ENCODE peak calls at places on chromosomes 6 and 20, in four cellular contexts. H is mesenchymal stem cell, S is HCT116, R is gastrocnemius medialis. V is an unnamed sample.

GRCh38 chr20:53176133-53176532 is 204.0 kb downstream of the TSHZ2 start:
- DNase-seq in S (no peak), R (no peak), H (no peak), V (no peak)

GRCh38 chr6:148757944-148758343 is 11.1 kb downstream of the UST start:
- DNase-seq in S (no peak), H (no peak), R (no peak), V (no peak)

GRCh38 chr6:122869437-122870024 is 80.5 kb downstream of the SMPDL3A start:
- DNase-seq in R (peak; percentile 7), S (peak; percentile 43), H (peak; percentile 60), V (peak; percentile 27)

GRCh38 chr6:136226027-136226673 is 24.0 kb downstream of the MTFR2 start:
- DNase-seq in R (peak; percentile 29), H (peak; percentile 70), S (peak; percentile 36), V (no peak)

GRCh38 chr6:125507987-125508655 is 206.4 kb upstream of the HDDC2 start:
- DNase-seq in H (peak; percentile 52), R (no peak), S (no peak), V (no peak)

GRCh38 chr6:38773338-38773737 is 58.2 kb downstream of the DNAH8 start:
- DNase-seq in S (peak; percentile 47), H (no peak), R (no peak), V (peak; percentile 74)

GRCh38 chr6:37878150-37878710 is 58.7 kb downstream of the ZFAND3 start:
- DNase-seq in H (peak; percentile 63), R (no peak), S (no peak), V (no peak)

GRCh38 chr6:3959385-3959784 is 110.2 kb downstream of the FAM50B start:
- DNase-seq in R (no peak), S (no peak), H (no peak), V (no peak)

GRCh38 chr20:37564388-37565133 is 36.9 kb upstream of the BLCAP start:
- DNase-seq in R (no peak), S (no peak), H (peak; percentile 22), V (no peak)

GRCh38 chr20:2752631-2753455 is 47.6 kb downstream of the CPXM1 start:
- DNase-seq in S (peak; percentile 31), H (peak; percentile 52), R (no peak), V (no peak)

GRCh38 chr6:101393291-101394251 is at the start of gene GRIK2:
- DNase-seq in S (no peak), R (no peak), H (peak; percentile 62), V (no peak)

GRCh38 chr20:52619101-52619500 is 353.1 kb upstream of the TSHZ2 start:
- DNase-seq in S (no peak), R (no peak), H (no peak), V (no peak)

GRCh38 chr20:10846831-10847230 is 173.0 kb upstream of the JAG1 start:
- DNase-seq in S (no peak), H (no peak), R (no peak), V (no peak)

DNA sequence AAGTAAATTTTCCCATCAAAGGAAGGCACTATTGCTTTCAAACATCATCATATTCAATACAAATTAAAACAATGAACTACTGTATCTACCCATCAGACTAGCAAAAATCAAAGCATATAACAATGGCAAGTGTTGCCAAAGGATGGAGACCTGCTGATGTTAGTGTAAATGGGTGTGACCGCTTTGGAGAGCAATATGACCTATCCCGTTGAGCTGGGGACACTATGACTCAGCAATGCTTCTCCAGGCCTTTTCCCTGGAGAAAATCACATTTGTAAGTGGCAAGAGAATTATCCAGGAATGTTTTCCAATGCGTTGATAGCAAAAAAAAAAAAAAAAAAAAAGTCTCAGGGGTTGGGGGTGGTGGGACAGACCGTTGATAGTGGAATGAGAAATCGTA is 46.1 kb downstream of the PHACTR3 start:
- DNase-seq in S (no peak), H (no peak), R (no peak), V (no peak)
- H3K27me3 ChIP-seq in S (no peaks in the 10 kb centered on the region), H (no peaks in the 10 kb centered on the region), R (no peaks in the 10 kb centered on the region), V (no peaks in the 10 kb centered on the region)

DNA sequence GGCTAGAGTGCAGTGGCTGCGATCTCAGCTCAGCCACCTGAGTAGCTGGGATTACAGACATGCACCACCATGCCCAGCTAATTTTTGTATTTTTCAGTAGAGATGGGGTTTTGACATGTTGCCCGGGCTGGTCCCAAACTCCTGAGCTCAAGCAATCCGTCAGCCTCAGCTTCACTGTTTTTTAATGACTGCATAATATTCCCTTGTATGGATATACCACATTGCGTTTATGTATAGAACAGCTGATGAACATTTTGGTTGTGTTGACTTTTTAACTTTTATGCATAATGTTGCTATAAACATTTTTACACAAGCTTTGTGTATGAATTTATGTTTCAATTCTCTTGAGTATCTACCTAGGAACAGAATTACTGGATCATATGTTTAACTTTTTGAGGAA is 4.3 kb upstream of the RFX6 start:
- DNase-seq in R (no peak), H (no peak), S (no peak), V (no peak)
- H3K27me3 ChIP-seq in R (peaks cover 44% of the 10 kb centered on the region), H (peaks cover 28% of the 10 kb centered on the region), S (no peaks in the 10 kb centered on the region), V (peaks cover 15% of the 10 kb centered on the region)

GRCh38 chr20:64084209-64085152 is at the start of gene LKAAEAR1:
- DNase-seq in S (no peak), R (no peak), H (no peak), V (no peak)
- H3K27me3 ChIP-seq in S (no peaks in the 10 kb centered on the region), R (peaks cover 39% of the 10 kb centered on the region), H (peaks cover 48% of the 10 kb centered on the region), V (peaks cover 10% of the 10 kb centered on the region)

GRCh38 chr20:32006841-32007786 is 3.1 kb upstream of the CCM2L start:
- DNase-seq in R (no peak), S (no peak), H (no peak), V (no peak)

GRCh38 chr20:32006053-32006452 is 4.2 kb upstream of the CCM2L start:
- DNase-seq in R (no peak), S (no peak), H (no peak), V (no peak)

GRCh38 chr20:32007787-32008616 is 2.2 kb upstream of the CCM2L start:
- DNase-seq in R (no peak), H (no peak), S (no peak), V (peak; percentile 31)

GRCh38 chr20:32004963-32005362 is 5.3 kb upstream of the CCM2L start:
- DNase-seq in S (peak; percentile 13), H (peak; percentile 35), R (no peak), V (no peak)

GRCh38 chr20:32003325-32003724 is 6.9 kb upstream of the CCM2L start:
- DNase-seq in S (no peak), R (no peak), H (no peak), V (no peak)
- H3K27me3 ChIP-seq in S (no peaks in the 10 kb centered on the region), R (no peaks in the 10 kb centered on the region), H (peaks cover 83% of the 10 kb centered on the region), V (no peaks in the 10 kb centered on the region)

GRCh38 chr6:41343641-41344187 is 8.3 kb downstream of the NCR2 start:
- DNase-seq in S (no peak), H (no peak), R (no peak), V (no peak)

GRCh38 chr6:41338654-41339053 is 3.2 kb downstream of the NCR2 start:
- DNase-seq in H (no peak), R (no peak), S (no peak), V (no peak)

GRCh38 chr6:41344865-41345264 is 9.5 kb downstream of the NCR2 start:
- DNase-seq in R (no peak), S (no peak), H (no peak), V (no peak)

GRCh38 chr6:41342241-41342640 is 6.8 kb downstream of the NCR2 start:
- DNase-seq in H (no peak), S (no peak), R (no peak), V (no peak)

DNA sequence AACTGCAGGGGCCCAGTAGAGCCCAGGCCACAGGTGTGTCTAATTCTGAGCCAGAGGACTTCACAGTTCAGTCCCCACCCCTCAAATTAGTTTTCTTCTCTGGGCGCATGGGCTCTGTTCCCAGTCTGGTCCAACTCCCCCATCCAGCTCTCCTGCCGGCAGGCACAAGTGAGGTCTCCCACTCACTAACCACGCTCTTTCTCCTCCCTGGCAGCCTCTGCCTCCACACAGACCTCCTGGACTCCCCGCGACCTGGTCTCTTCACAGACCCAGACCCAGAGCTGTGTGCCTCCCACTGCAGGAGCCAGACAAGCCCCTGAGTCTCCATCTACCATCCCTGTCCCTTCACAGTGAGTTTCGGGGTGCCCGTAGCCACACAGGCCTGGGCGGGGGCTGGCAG is 6.2 kb downstream of the NCR2 start:
- DNase-seq in S (no peak), R (no peak), H (no peak), V (no peak)
- H3K27me3 ChIP-seq in S (peaks cover 8% of the 10 kb centered on the region), R (no peaks in the 10 kb centered on the region), H (peaks cover 44% of the 10 kb centered on the region), V (no peaks in the 10 kb centered on the region)

DNA sequence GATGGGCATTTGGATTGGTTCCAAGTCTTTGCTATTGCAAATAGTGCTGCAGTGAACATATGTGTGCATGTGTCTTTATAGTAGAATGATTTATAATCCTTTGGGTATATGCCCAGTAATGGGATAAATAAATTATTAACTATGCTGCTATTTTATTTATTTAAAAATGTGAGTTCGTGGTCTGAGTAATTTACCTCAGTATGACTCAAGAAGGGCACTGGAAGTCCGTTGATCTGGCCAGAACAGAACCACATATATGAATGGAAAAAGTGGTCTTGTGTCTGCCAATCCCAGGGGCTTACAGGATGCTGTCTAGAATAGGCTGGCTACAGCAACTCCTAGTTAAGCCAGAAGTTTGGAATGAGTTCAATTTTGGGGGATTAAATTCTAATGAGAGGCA is 27.6 kb upstream of the HLA-C start:
- DNase-seq in H (no peak), R (no peak), S (no peak), V (no peak)
- H3K27me3 ChIP-seq in H (peaks cover 5% of the 10 kb centered on the region), R (peaks cover 7% of the 10 kb centered on the region), S (peaks cover 40% of the 10 kb centered on the region), V (no peaks in the 10 kb centered on the region)

GRCh38 chr6:1790684-1791083 is 181.0 kb downstream of the FOXC1 start:
- DNase-seq in H (no peak), S (no peak), R (no peak), V (no peak)

GRCh38 chr6:1786455-1787108 is 176.9 kb downstream of the FOXC1 start:
- DNase-seq in H (no peak), S (no peak), R (no peak), V (no peak)

GRCh38 chr6:1789092-1789491 is 179.4 kb downstream of the FOXC1 start:
- DNase-seq in S (no peak), R (no peak), H (no peak), V (no peak)

GRCh38 chr6:1787109-1787466 is 177.4 kb downstream of the FOXC1 start:
- DNase-seq in S (no peak), H (no peak), R (no peak), V (no peak)

GRCh38 chr6:1787894-1788293 is 178.2 kb downstream of the FOXC1 start:
- DNase-seq in H (no peak), S (no peak), R (no peak), V (no peak)
- H3K27me3 ChIP-seq in H (no peaks in the 10 kb centered on the region), S (no peaks in the 10 kb centered on the region), R (no peaks in the 10 kb centered on the region), V (no peaks in the 10 kb centered on the region)

DNA sequence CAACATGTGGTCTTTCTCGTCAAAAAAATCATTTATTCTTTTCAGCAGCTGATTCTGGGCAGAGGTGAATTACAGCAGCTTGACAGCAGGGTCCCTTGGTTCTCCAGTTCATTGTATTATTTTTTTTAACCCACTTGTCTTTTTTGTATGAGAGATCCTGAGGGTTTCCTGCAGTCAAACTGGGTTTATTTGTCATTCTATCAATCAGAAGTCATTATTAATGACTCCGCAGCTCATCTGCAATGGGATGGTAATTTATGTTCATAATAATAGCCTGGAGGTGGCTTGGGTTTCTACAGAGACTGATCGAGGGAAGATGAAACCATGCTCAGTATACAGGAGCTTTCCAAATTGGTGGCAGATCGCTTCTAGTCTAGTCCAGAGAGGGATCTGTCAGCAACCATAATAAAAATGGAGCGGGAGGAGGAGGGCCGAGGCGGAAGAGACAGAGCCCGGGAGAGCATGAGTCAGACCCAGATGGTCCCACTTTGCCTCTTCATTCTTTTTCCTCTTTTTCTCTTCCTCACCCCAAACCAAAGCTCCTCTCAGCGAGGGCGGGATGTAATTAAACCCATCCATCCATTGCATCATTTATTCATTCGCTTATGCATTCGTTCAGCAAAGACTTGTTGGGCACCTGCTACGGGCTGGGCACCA is 22.5 kb downstream of the EDN3 start:
- DNase-seq in S (no peak), R (no peak), H (no peak), V (no peak)
- H3K27me3 ChIP-seq in S (peaks cover 27% of the 10 kb centered on the region), R (no peaks in the 10 kb centered on the region), H (no peaks in the 10 kb centered on the region), V (no peaks in the 10 kb centered on the region)

V was measured in iPS DF 6.9.